ENCODE peak calls at places on chromosomes 4 and X, in six cellular contexts. R is HCT116, G is K562, D is H1, H is HepG2, K is SK-N-SH. Y is an unnamed sample.

GRCh38 chr4:158112612-158113011 is 60.2 kb downstream of the GASK1B start:
- DNase-seq in K (no peak), G (no peak), D (no peak), R (no peak), H (no peak), Y (no peak)

GRCh38 chrX:43734444-43734843 is 78.3 kb downstream of the MAOA start:
- DNase-seq in K (no peak), R (no peak), H (no peak), G (no peak), D (no peak), Y (no peak)

GRCh38 chr4:125388653-125389052 is 73.9 kb downstream of the FAT4 start:
- DNase-seq in G (no peak), H (no peak), R (no peak), K (no peak), D (no peak), Y (no peak)

GRCh38 chrX:39750246-39750790 is 347.4 kb downstream of the BCOR start:
- DNase-seq in K (no peak), H (no peak), R (no peak), G (no peak), D (no peak), Y (no peak)

GRCh38 chrX:85243761-85244410 is at the start of the genes SATL1 and ZNF711:
- DNase-seq in G (peak), K (peak), D (peak), H (peak), R (peak), Y (peak)

GRCh38 chr4:101199507-101200285 is 147.6 kb downstream of the PPP3CA start:
- DNase-seq in D (no peak), K (peak), H (no peak), G (no peak), R (no peak), Y (no peak)

GRCh38 chr4:172865103-172865502 is 303.5 kb upstream of the GALNT7 start:
- DNase-seq in H (no peak), K (no peak), D (no peak), G (no peak), R (no peak), Y (no peak)

GRCh38 chrX:130084651-130085237 is 25.6 kb downstream of the ELF4 start:
- DNase-seq in R (no peak), K (no peak), D (no peak), G (no peak), H (no peak), Y (no peak)

GRCh38 chrX:12758291-12758690 is 32.9 kb upstream of the PRPS2 start:
- DNase-seq in K (no peak), G (no peak), R (no peak), D (no peak), H (no peak), Y (no peak)

GRCh38 chr4:82561745-82562552 is at the start of gene TMEM150C:
- DNase-seq in G (no peak), R (no peak), K (peak), D (no peak), H (no peak), Y (no peak)

GRCh38 chr4:123699823-123700822 is 303.5 kb downstream of the SPRY1 start:
- DNase-seq in D (no peak), K (no peak), G (no peak), H (peak), R (no peak), Y (no peak)

GRCh38 chrX:7542566-7542965 is 300.4 kb upstream of the VCX start:
- DNase-seq in D (no peak), H (no peak), R (no peak), K (no peak), G (no peak), Y (no peak)

GRCh38 chrX:87409113-87409841 is 108.3 kb upstream of the KLHL4 start:
- DNase-seq in R (no peak), G (peak), K (no peak), D (no peak), H (peak), Y (peak)

GRCh38 chr4:15847746-15848145 is 69.6 kb downstream of the CD38 start:
- DNase-seq in G (no peak), D (no peak), K (no peak), H (no peak), R (no peak), Y (no peak)

GRCh38 chrX:69503835-69504625 is at the start of gene NALF2:
- DNase-seq in H (peak), D (no peak), R (peak), G (peak), K (peak), Y (peak)

GRCh38 chr4:114479595-114479994 is 119.0 kb upstream of the UGT8 start:
- DNase-seq in R (no peak), G (no peak), H (no peak), D (no peak), K (no peak), Y (no peak)

GRCh38 chr4:169640261-169640880 is 20.0 kb downstream of the CLCN3 start:
- DNase-seq in H (no peak), D (no peak), R (no peak), K (no peak), G (no peak), Y (no peak)

GRCh38 chr4:36771411-36772153 is 473.0 kb upstream of the NWD2 start:
- DNase-seq in R (peak), G (no peak), D (no peak), H (no peak), K (no peak), Y (no peak)

GRCh38 chr4:102640669-102641068 is 120.1 kb downstream of the MANBA start:
- DNase-seq in K (no peak), D (no peak), H (no peak), G (no peak), R (no peak), Y (no peak)

GRCh38 chrX:55056820-55057690 is 17.8 kb upstream of the PAGE2B start:
- DNase-seq in G (no peak), H (no peak), R (no peak), D (no peak), K (no peak), Y (no peak)

GRCh38 chr4:155624478-155624877 is 42.2 kb upstream of the GUCY1A1 start:
- DNase-seq in D (no peak), H (no peak), K (no peak), G (no peak), R (no peak), Y (no peak)

GRCh38 chr4:75232546-75232945 is 281.7 kb downstream of the RCHY1 start:
- DNase-seq in K (no peak), D (no peak), H (no peak), R (no peak), G (no peak), Y (no peak)

GRCh38 chr4:72875545-72875944 is 194.0 kb downstream of the COX18 start:
- DNase-seq in K (no peak), H (no peak), D (no peak), G (no peak), R (no peak), Y (no peak)

GRCh38 chr4:186128842-186129241 is 24.3 kb downstream of the FAM149A start:
- DNase-seq in H (no peak), K (no peak), G (no peak), D (no peak), R (no peak), Y (no peak)

GRCh38 chr4:36338973-36339372 is 57.6 kb downstream of the DTHD1 start:
- DNase-seq in G (no peak), K (no peak), D (no peak), H (no peak), R (no peak), Y (no peak)

GRCh38 chrX:76126851-76127250 is 46.0 kb upstream of the PBDC1 start:
- DNase-seq in R (no peak), D (no peak), K (no peak), H (no peak), G (no peak), Y (no peak)

DNA sequence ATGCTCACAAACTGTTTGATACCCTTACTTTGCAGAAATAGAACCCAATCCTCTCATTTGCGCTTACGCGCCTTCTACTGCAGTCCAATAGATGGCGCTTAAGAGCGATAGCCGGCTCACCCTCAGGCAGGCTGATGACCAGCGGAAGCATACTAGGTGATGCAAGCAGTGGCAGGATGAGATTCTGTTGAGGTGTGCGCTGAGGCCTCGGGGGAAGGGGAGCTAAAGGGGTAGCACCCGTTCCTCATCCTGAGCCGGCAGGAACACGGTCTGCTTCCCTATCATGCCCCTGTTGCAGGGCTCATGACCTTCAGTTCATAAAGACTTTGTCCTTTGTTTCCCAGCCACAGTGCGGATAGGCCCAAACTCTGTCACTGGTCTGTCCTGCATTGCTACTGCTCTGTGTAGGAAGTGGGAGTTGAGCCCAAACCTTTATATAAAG is 628.9 kb downstream of the TLL1 start:
- DNase-seq in H (peak), G (no peak), R (peak), K (peak), D (peak), Y (peak)
- TF ChIP-seq JUND in H (no peak), G (no peak), R (no peak), K (no peak), D (peak), Y (no peak)

DNA sequence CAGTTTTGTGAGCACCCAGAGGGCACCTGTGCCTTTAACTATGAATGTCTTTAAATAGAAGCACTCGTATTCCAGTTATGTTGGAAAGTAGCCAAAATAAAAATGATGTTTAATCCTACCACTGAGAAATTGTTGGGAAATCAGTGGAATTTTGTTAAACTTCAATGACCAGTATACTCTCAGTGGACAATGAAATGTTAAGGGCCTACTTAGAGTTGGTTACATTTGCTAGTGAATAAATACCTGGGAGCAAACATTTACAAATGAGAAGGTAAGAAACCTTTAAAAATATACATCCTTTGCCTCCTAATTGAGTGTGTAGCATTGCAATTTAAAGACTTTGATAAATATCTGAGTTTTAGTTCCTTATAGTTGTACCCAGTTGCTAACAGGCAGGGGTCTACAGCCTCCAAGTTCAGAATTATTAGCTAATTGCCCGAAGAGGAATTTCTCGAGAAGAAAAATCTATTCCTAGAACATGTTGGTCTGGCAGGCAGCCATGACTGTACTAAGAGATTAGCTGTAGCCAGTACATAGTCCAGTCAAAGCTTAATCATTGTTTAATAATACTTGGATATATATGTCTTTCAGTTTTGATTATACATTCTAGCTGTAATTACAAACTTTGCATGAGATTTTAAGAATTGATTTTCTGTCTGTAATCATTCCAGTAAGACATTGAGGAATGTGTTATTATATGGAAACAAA is 93.2 kb downstream of the IL1RAPL2 start:
- DNase-seq in K (no peak), G (no peak), D (no peak), R (no peak), H (no peak), Y (no peak)
- TF ChIP-seq JUND in K (no peak), G (no peak), D (no peak), R (no peak), H (no peak), Y (no peak)

GRCh38 chr4:162586266-162586665 is 422.5 kb upstream of the FSTL5 start:
- DNase-seq in D (no peak), G (no peak), K (no peak), R (no peak), H (no peak), Y (no peak)
- TF ChIP-seq JUND in D (no peak), G (no peak), K (no peak), R (no peak), H (no peak), Y (no peak)

DNA sequence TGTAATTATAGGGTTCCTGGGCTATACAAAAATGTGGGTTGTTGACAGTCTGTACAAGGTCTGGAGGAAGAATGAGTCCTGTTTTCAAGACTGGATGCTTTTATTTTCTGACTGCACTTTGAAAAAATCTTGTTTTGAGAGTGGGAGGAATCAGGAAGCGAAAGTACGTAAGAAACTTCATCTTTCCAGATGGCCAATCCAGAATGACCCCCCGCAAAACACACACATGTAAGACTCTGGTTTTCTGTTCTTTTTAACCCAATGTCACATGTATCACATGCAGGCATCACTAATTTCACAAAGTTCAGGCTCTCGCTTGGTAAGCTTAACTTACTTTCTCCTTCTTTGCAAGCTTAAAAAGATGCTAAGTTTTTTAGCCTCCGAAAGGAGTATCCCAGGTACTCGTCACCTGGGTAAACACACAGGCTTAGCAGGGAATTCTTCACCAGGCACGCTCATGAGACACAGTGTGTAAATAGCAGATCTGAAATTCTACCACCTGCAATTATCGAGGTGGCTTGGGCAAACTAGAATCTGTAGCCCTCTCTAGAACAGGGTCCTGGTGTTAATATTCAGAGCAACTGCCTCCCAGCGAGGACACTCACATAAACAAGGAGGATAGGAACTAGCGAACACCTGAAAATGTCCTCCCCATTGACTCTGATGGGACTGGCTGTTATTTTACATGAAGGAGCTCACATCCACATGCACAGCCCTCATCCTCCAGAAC is 90.7 kb downstream of the NSUN7 start:
- DNase-seq in R (no peak), H (no peak), D (no peak), G (no peak), K (no peak), Y (no peak)
- TF ChIP-seq JUND in R (no peak), H (no peak), D (no peak), G (no peak), K (no peak), Y (no peak)

DNA sequence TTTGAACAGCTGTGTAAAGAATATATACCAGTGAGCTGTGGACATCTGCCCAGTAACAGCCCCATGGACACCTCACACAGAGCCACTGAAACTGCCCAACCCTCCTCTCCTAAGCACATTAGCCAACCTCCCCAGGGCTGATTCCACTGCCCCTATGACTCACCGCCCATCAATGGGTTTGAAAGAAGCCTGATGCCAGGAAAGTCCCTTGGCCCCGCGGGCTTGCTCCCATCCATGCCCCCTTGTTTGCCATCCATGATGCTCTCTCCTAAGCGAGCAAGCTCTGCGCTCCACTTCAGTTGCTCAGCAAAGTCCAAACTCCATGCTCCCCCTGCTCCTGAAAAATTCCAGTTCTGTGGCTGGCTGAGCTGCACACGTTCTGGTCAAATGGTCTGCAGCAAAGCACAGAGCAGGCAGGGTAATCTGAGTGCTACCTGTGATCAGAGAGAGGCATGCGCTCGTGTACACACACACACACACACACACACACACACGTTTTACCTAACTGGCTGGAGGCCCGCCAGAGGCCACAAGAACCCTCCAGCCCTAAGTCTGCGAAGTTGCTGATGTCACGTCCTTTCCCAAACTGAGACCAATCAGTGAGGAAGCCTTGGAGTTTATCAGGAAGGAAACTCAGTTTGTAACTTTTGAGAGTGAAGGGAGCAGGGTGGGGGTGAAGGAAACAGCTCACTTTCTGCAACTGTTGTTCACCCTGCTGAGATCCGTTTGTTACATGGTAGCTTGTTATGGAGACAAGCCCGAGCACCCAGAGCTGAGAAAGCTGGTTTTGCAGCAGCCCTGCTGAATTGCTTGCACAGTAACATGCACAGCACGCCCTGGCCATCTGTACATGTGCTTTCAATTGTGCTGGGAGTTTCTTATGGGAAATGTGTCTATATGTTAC is at the start of gene ASB9:
- DNase-seq in D (no peak), K (peak), H (peak), G (no peak), R (peak), Y (no peak)
- TF ChIP-seq JUND in D (no peak), K (peak), H (no peak), G (no peak), R (peak), Y (no peak)

GRCh38 chr4:77449996-77450395 is 155.6 kb upstream of the CXCL13 start:
- DNase-seq in D (no peak), H (no peak), G (no peak), R (no peak), K (no peak), Y (no peak)
- TF ChIP-seq JUND in D (no peak), H (no peak), G (no peak), R (no peak), K (no peak), Y (no peak)